ENCODE peak calls at places on chromosomes 1 and 21, in six cellular contexts. A is mucosa of gallbladder; B is stromal cell of bone marrow; N is activated CD4-positive, alpha-beta T cell treated with anti-CD3 and anti-CD28 coated beads, Interleukin-2, amount 50 U/mL, for 48 hours; L is HS-27A; E is left cardiac atrium. Q is an unnamed sample.

GRCh38 chr1:212607206-212607923 is 1.2 kb upstream of the ATF3 start:
- DNase-seq in A (peak), B (no peak), N (no peak), L (no peak), E (peak), Q (no peak)

GRCh38 chr1:34806396-34806795 is 13.6 kb downstream of the GJA4 start:
- DNase-seq in A (no peak), B (no peak), N (no peak), L (peak), E (no peak), Q (no peak)

GRCh38 chr1:230463326-230463725 is 37.2 kb upstream of the PGBD5 start:
- DNase-seq in A (no peak), B (no peak), N (no peak), L (no peak), E (no peak), Q (peak)

GRCh38 chr1:24984800-24985552 is 54.9 kb upstream of the RUNX3 start:
- DNase-seq in A (no peak), B (no peak), N (no peak), L (no peak), E (no peak), Q (no peak)

GRCh38 chr1:18668750-18669404 is 38.2 kb downstream of the PAX7 start:
- DNase-seq in A (peak), B (no peak), N (no peak), L (no peak), E (no peak), Q (peak)

GRCh38 chr1:212721388-212722247 is 22.0 kb upstream of the BATF3 start:
- DNase-seq in A (no peak), B (peak), N (peak), L (no peak), E (no peak), Q (peak)

GRCh38 chr1:55040083-55040952 is 970 bp downstream of the PCSK9 start:
- DNase-seq in A (no peak), B (no peak), N (no peak), L (no peak), E (no peak), Q (no peak)

GRCh38 chr1:69671363-69672010 is 103.8 kb downstream of the LRRC7 start:
- DNase-seq in A (no peak), B (peak), N (no peak), L (no peak), E (no peak), Q (no peak)

GRCh38 chr1:32128479-32128878 is 20.6 kb downstream of the KPNA6 start:
- DNase-seq in A (no peak), B (no peak), N (no peak), L (no peak), E (no peak), Q (no peak)

GRCh38 chr1:21072721-21073120 is 104.0 kb downstream of the EIF4G3 start:
- DNase-seq in A (no peak), B (no peak), N (no peak), L (no peak), E (no peak), Q (no peak)

GRCh38 chr21:36422279-36423098 is 37.3 kb downstream of the CHAF1B start:
- DNase-seq in A (peak), B (peak), N (peak), L (no peak), E (peak), Q (no peak)

GRCh38 chr1:77990629-77991204 is 11.8 kb upstream of the FUBP1 start:
- DNase-seq in A (no peak), B (no peak), N (no peak), L (no peak), E (no peak), Q (no peak)

GRCh38 chr21:37712204-37712934 is 203.9 kb downstream of the KCNJ6 start:
- DNase-seq in A (peak), B (peak), N (peak), L (peak), E (peak), Q (peak)

GRCh38 chr21:17386498-17386897 is 126.3 kb upstream of the CXADR start:
- DNase-seq in A (no peak), B (no peak), N (no peak), L (no peak), E (no peak), Q (no peak)

GRCh38 chr1:34199927-34200326 is 23.2 kb downstream of the C1orf94 start:
- DNase-seq in A (peak), B (peak), N (no peak), L (no peak), E (no peak), Q (peak)

GRCh38 chr1:43451701-43452532 is 1.8 kb downstream of the HYI start:
- DNase-seq in A (no peak), B (no peak), N (no peak), L (no peak), E (no peak), Q (no peak)

GRCh38 chr1:90721210-90722194 is 4.4 kb upstream of the BARHL2 start:
- DNase-seq in A (no peak), B (no peak), N (peak), L (peak), E (no peak), Q (no peak)

GRCh38 chr1:168759077-168759476 is 30.1 kb upstream of the DPT start:
- DNase-seq in A (no peak), B (no peak), N (no peak), L (no peak), E (no peak), Q (no peak)

GRCh38 chr1:173856903-173857302 is 10.9 kb downstream of the GAS5 start:
- DNase-seq in A (no peak), B (no peak), N (no peak), L (no peak), E (no peak), Q (no peak)

GRCh38 chr1:81582467-81582986 is 218.2 kb upstream of the ADGRL2 start:
- DNase-seq in A (no peak), B (no peak), N (no peak), L (no peak), E (no peak), Q (no peak)

GRCh38 chr1:56072310-56072709 is 507.1 kb downstream of the PLPP3 start:
- DNase-seq in A (no peak), B (no peak), N (no peak), L (no peak), E (no peak), Q (no peak)

GRCh38 chr1:205576805-205577761 is 54.7 kb downstream of the ELK4 start:
- DNase-seq in A (no peak), B (no peak), N (no peak), L (no peak), E (no peak), Q (no peak)

GRCh38 chr1:166933633-166934032 is 41.7 kb downstream of the ILDR2 start:
- DNase-seq in A (no peak), B (no peak), N (no peak), L (no peak), E (no peak), Q (no peak)

GRCh38 chr1:227898502-227899140 is 49.1 kb downstream of the WNT9A start:
- DNase-seq in A (no peak), B (no peak), N (no peak), L (no peak), E (peak), Q (no peak)

GRCh38 chr1:151934048-151934493 is 24.8 kb upstream of the THEM4 start:
- DNase-seq in A (peak), B (no peak), N (peak), L (no peak), E (no peak), Q (no peak)